ENCODE peak calls at places on chromosomes 16 and 17, in six cellular contexts. One of them, this sample, is unnamed.
A peak's percentile ranks its signal among the peaks of the same experiment; 100 is the strongest.

GRCh38 chr17:32502710-32503109 is 15.9 kb downstream of the CDK5R1 start:
- DNase-seq in breast epithelium: no peak
- DNase-seq in CD8-positive, alpha-beta memory T cell: no peak
- DNase-seq in sigmoid colon: no peak
- DNase-seq in cardiac muscle cell: no peak
- DNase-seq in endodermal cell: no peak
- DNase-seq in this sample: no peak

GRCh38 chr16:22075043-22075757 is 17.1 kb upstream of the VWA3A start:
- DNase-seq in breast epithelium: no peak
- DNase-seq in CD8-positive, alpha-beta memory T cell: no peak
- DNase-seq in endodermal cell: no peak
- DNase-seq in sigmoid colon: no peak
- DNase-seq in cardiac muscle cell: no peak
- DNase-seq in this sample: no peak

GRCh38 chr16:57997528-57998265 is 2.8 kb downstream of the ZNF319 start:
- DNase-seq in endodermal cell: peak; percentile 39
- DNase-seq in cardiac muscle cell: no peak
- DNase-seq in CD8-positive, alpha-beta memory T cell: no peak
- DNase-seq in sigmoid colon: no peak
- DNase-seq in breast epithelium: no peak
- DNase-seq in this sample: no peak

GRCh38 chr16:4935231-4935855 is 1.6 kb downstream of the PPL start:
- DNase-seq in cardiac muscle cell: no peak
- DNase-seq in breast epithelium: peak; percentile 88
- DNase-seq in endodermal cell: peak; percentile 47
- DNase-seq in CD8-positive, alpha-beta memory T cell: no peak
- DNase-seq in sigmoid colon: peak; percentile 96
- DNase-seq in this sample: no peak

GRCh38 chr17:7477392-7478275 is 1.8 kb downstream of the ZBTB4 start:
- DNase-seq in endodermal cell: peak; percentile 73
- DNase-seq in breast epithelium: peak; percentile 73
- DNase-seq in sigmoid colon: peak; percentile 82
- DNase-seq in cardiac muscle cell: peak; percentile 84
- DNase-seq in CD8-positive, alpha-beta memory T cell: peak; percentile 24
- DNase-seq in this sample: no peak

GRCh38 chr16:473046-474043 is 47.9 kb downstream of the RAB11FIP3 start:
- DNase-seq in CD8-positive, alpha-beta memory T cell: no peak
- DNase-seq in sigmoid colon: no peak
- DNase-seq in breast epithelium: no peak
- DNase-seq in endodermal cell: no peak
- DNase-seq in cardiac muscle cell: no peak
- DNase-seq in this sample: no peak

GRCh38 chr17:45969726-45970125 is 29.3 kb upstream of the STH start:
- DNase-seq in cardiac muscle cell: no peak
- DNase-seq in CD8-positive, alpha-beta memory T cell: no peak
- DNase-seq in endodermal cell: no peak
- DNase-seq in sigmoid colon: no peak
- DNase-seq in breast epithelium: no peak
- DNase-seq in this sample: no peak

GRCh38 chr16:56211471-56211944 is 20.2 kb downstream of the GNAO1 start:
- DNase-seq in endodermal cell: no peak
- DNase-seq in breast epithelium: no peak
- DNase-seq in sigmoid colon: peak; percentile 94
- DNase-seq in cardiac muscle cell: no peak
- DNase-seq in CD8-positive, alpha-beta memory T cell: no peak
- DNase-seq in this sample: no peak

GRCh38 chr17:82932146-82933005 is 92.6 kb upstream of the ZNF750 start:
- DNase-seq in sigmoid colon: peak; percentile 40
- DNase-seq in breast epithelium: peak; percentile 39
- DNase-seq in CD8-positive, alpha-beta memory T cell: no peak
- DNase-seq in endodermal cell: no peak
- DNase-seq in cardiac muscle cell: no peak
- DNase-seq in this sample: no peak

GRCh38 chr16:47565454-47565853 is 104.3 kb downstream of the PHKB start:
- DNase-seq in CD8-positive, alpha-beta memory T cell: no peak
- DNase-seq in sigmoid colon: peak; percentile 82
- DNase-seq in cardiac muscle cell: no peak
- DNase-seq in endodermal cell: no peak
- DNase-seq in breast epithelium: no peak
- DNase-seq in this sample: no peak

DNA sequence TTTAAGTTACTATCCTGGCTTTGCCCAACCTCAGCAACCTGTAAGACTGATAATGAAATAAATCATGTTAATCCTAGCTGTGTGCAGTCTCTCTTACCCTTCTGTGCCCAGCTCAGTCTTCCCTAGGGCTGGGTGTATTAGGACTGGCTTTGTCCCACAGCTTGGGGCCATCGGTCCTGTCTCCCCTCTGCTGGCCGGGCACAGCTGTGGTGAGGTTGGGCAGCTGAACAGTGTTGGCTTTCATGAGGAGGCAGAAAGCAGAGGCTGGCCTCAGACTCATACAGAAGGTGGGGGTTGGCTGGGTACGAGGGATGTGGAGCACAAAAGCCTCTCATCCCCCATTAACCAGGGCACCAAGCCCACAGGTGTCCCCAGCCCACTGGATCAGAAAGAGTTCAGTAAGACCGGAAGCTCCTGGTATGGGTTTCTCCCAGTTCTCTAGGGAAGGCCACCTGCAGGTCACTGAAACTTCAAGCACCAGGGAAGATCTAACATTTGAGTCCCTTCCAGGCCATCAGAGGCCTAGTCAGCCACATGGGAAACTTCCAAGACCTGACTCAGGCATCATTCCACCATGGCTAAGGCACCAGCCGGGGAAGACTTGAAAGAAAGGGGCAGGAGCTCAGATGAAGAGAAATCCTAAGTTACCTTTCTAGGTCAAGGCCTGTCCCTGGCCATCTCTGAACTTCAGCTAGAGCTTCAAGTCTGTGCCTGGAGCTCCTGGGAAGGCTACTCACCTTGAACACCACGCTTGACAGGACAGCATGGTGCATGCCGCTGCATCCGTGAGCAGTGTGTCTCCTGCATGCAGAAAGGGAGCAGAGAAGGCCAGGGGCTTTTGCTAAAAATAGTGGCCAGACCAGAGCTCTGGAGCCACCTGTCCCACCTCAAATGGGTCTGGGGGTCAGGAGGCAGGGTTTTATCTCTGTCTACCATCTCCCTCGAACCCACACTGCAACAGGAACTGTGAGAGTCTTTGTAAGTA is 8.8 kb downstream of the CNP start:
- DNase-seq in breast epithelium: no peak
- DNase-seq in CD8-positive, alpha-beta memory T cell: no peak
- DNase-seq in endodermal cell: no peak
- DNase-seq in sigmoid colon: no peak
- DNase-seq in cardiac muscle cell: no peak
- DNase-seq in this sample: no peak
- H3K4me3 ChIP-seq in breast epithelium: no peak overlapping the region
- H3K4me3 ChIP-seq in CD8-positive, alpha-beta memory T cell: no peak overlapping the region
- H3K4me3 ChIP-seq in endodermal cell: no peak overlapping the region
- H3K4me3 ChIP-seq in sigmoid colon: no peak overlapping the region
- H3K4me3 ChIP-seq in cardiac muscle cell: no peak overlapping the region
- H3K4me3 ChIP-seq in this sample: no peak overlapping the region

GRCh38 chr16:66740010-66740409 is 11.4 kb downstream of the DYNC1LI2 start:
- DNase-seq in breast epithelium: no peak
- DNase-seq in CD8-positive, alpha-beta memory T cell: peak; percentile 10
- DNase-seq in cardiac muscle cell: peak; percentile 67
- DNase-seq in endodermal cell: peak; percentile 77
- DNase-seq in sigmoid colon: no peak
- DNase-seq in this sample: peak; percentile 55

GRCh38 chr16:66742409-66742808 is 9.0 kb downstream of the DYNC1LI2 start:
- DNase-seq in endodermal cell: no peak
- DNase-seq in CD8-positive, alpha-beta memory T cell: no peak
- DNase-seq in sigmoid colon: no peak
- DNase-seq in breast epithelium: no peak
- DNase-seq in cardiac muscle cell: no peak
- DNase-seq in this sample: no peak

GRCh38 chr16:66741971-66742396 is 9.4 kb downstream of the DYNC1LI2 start:
- DNase-seq in sigmoid colon: no peak
- DNase-seq in breast epithelium: no peak
- DNase-seq in CD8-positive, alpha-beta memory T cell: no peak
- DNase-seq in cardiac muscle cell: no peak
- DNase-seq in endodermal cell: no peak
- DNase-seq in this sample: no peak

GRCh38 chr16:66740533-66740932 is 10.9 kb downstream of the DYNC1LI2 start:
- DNase-seq in breast epithelium: no peak
- DNase-seq in CD8-positive, alpha-beta memory T cell: no peak
- DNase-seq in cardiac muscle cell: no peak
- DNase-seq in sigmoid colon: no peak
- DNase-seq in endodermal cell: no peak
- DNase-seq in this sample: no peak

DNA sequence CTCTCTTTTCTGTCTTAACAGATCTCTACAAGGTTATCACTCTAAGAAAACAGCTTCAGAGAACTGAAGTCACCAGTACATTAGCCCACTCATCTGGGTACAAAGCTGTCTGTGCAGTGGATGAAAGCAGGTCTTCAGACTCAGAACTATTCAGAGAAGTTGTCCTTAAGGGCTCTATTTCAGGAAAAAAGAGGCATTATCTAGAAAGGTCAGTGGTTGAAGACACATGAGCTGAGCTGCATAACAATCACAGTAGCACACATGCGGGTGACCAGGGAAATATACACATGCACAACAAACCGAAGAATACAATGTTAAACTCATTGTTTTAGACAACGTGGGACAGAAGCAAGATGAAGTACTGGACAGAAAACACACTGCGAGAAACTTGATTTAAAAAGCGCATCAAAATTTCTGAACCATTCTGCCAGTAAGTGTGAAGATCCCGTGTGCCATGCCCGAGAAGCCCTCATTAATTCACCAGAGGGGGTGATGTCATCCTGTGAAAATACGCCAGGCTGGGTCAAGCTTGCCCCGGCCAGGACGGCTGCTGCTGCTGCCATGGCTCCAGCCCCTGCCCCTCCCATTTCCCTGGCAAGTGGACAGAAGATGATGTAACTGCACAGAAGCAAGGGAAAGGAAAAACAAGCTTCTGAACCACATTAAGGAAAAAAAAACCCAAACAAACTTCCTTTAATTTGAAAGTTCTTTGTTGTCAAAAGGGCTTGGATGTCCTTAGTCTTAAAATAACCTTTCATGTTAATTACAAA is 10.1 kb downstream of the DYNC1LI2 start:
- DNase-seq in breast epithelium: peak; percentile 85
- DNase-seq in cardiac muscle cell: no peak
- DNase-seq in CD8-positive, alpha-beta memory T cell: no peak
- DNase-seq in endodermal cell: no peak
- DNase-seq in sigmoid colon: peak; percentile 96
- DNase-seq in this sample: no peak
- H3K4me1 ChIP-seq in breast epithelium: peaks cover 13% of the 10 kb centered on the region
- H3K4me1 ChIP-seq in cardiac muscle cell: no peaks in the 10 kb centered on the region
- H3K4me1 ChIP-seq in CD8-positive, alpha-beta memory T cell: peaks cover 4% of the 10 kb centered on the region
- H3K4me1 ChIP-seq in endodermal cell: no peaks in the 10 kb centered on the region
- H3K4me1 ChIP-seq in sigmoid colon: peaks cover 56% of the 10 kb centered on the region
- H3K4me1 ChIP-seq in this sample: no peaks in the 10 kb centered on the region

GRCh38 chr17:49898547-49899490 is 51.0 kb upstream of the TAC4 start:
- DNase-seq in sigmoid colon: no peak
- DNase-seq in breast epithelium: no peak
- DNase-seq in CD8-positive, alpha-beta memory T cell: no peak
- DNase-seq in endodermal cell: peak; percentile 95
- DNase-seq in cardiac muscle cell: peak; percentile 42
- DNase-seq in this sample: no peak

GRCh38 chr17:49894761-49895160 is 46.9 kb upstream of the TAC4 start:
- DNase-seq in CD8-positive, alpha-beta memory T cell: no peak
- DNase-seq in breast epithelium: peak; percentile 61
- DNase-seq in endodermal cell: no peak
- DNase-seq in sigmoid colon: no peak
- DNase-seq in cardiac muscle cell: no peak
- DNase-seq in this sample: no peak

GRCh38 chr17:49895812-49896211 is 47.9 kb upstream of the TAC4 start:
- DNase-seq in CD8-positive, alpha-beta memory T cell: no peak
- DNase-seq in cardiac muscle cell: no peak
- DNase-seq in sigmoid colon: no peak
- DNase-seq in endodermal cell: no peak
- DNase-seq in breast epithelium: no peak
- DNase-seq in this sample: no peak

GRCh38 chr17:49896860-49897259 is 49.0 kb upstream of the TAC4 start:
- DNase-seq in endodermal cell: no peak
- DNase-seq in breast epithelium: no peak
- DNase-seq in cardiac muscle cell: no peak
- DNase-seq in sigmoid colon: no peak
- DNase-seq in CD8-positive, alpha-beta memory T cell: no peak
- DNase-seq in this sample: no peak

GRCh38 chr17:49896222-49896621 is 48.4 kb upstream of the TAC4 start:
- DNase-seq in cardiac muscle cell: no peak
- DNase-seq in CD8-positive, alpha-beta memory T cell: no peak
- DNase-seq in endodermal cell: no peak
- DNase-seq in breast epithelium: no peak
- DNase-seq in sigmoid colon: no peak
- DNase-seq in this sample: no peak
- H3K27me3 ChIP-seq in cardiac muscle cell: peaks cover 29% of the 10 kb centered on the region
- H3K27me3 ChIP-seq in CD8-positive, alpha-beta memory T cell: peaks cover 14% of the 10 kb centered on the region
- H3K27me3 ChIP-seq in endodermal cell: peaks cover 32% of the 10 kb centered on the region
- H3K27me3 ChIP-seq in breast epithelium: no peaks in the 10 kb centered on the region
- H3K27me3 ChIP-seq in sigmoid colon: peaks cover 51% of the 10 kb centered on the region
- H3K27me3 ChIP-seq in this sample: peaks cover 9% of the 10 kb centered on the region

GRCh38 chr17:50532452-50533024 is at the start of gene EPN3:
- DNase-seq in CD8-positive, alpha-beta memory T cell: no peak
- DNase-seq in endodermal cell: peak; percentile 90
- DNase-seq in cardiac muscle cell: peak; percentile 55
- DNase-seq in sigmoid colon: no peak
- DNase-seq in breast epithelium: peak; percentile 84
- DNase-seq in this sample: no peak

GRCh38 chr17:50534979-50535326 is 2.4 kb downstream of the EPN3 start:
- DNase-seq in CD8-positive, alpha-beta memory T cell: no peak
- DNase-seq in breast epithelium: no peak
- DNase-seq in sigmoid colon: no peak
- DNase-seq in cardiac muscle cell: no peak
- DNase-seq in endodermal cell: no peak
- DNase-seq in this sample: no peak

GRCh38 chr17:50534222-50534978 is 1.9 kb downstream of the EPN3 start:
- DNase-seq in CD8-positive, alpha-beta memory T cell: no peak
- DNase-seq in sigmoid colon: no peak
- DNase-seq in endodermal cell: peak; percentile 86
- DNase-seq in cardiac muscle cell: no peak
- DNase-seq in breast epithelium: peak; percentile 73
- DNase-seq in this sample: no peak

GRCh38 chr17:50533185-50533584 is 650 bp downstream of the EPN3 start:
- DNase-seq in CD8-positive, alpha-beta memory T cell: no peak
- DNase-seq in endodermal cell: no peak
- DNase-seq in sigmoid colon: no peak
- DNase-seq in cardiac muscle cell: no peak
- DNase-seq in breast epithelium: no peak
- DNase-seq in this sample: no peak

GRCh38 chr17:50533720-50534148 is 1.2 kb downstream of the EPN3 start:
- DNase-seq in cardiac muscle cell: peak; percentile 54
- DNase-seq in CD8-positive, alpha-beta memory T cell: no peak
- DNase-seq in sigmoid colon: no peak
- DNase-seq in endodermal cell: peak; percentile 74
- DNase-seq in breast epithelium: no peak
- DNase-seq in this sample: no peak
- H3K4me3 ChIP-seq in cardiac muscle cell: no peak overlapping the region
- H3K4me3 ChIP-seq in CD8-positive, alpha-beta memory T cell: no peak overlapping the region
- H3K4me3 ChIP-seq in sigmoid colon: no peak overlapping the region
- H3K4me3 ChIP-seq in endodermal cell: no peak overlapping the region
- H3K4me3 ChIP-seq in breast epithelium: peak overlapping the region; percentile 52
- H3K4me3 ChIP-seq in this sample: no peak overlapping the region